ENCODE peak calls at places on chromosomes 3 and 15, in six cellular contexts. J is fibroblast of pulmonary artery; G is CD4-positive, alpha-beta T cell; P is cardiac muscle cell; R is ovary; Y is OCI-LY7. Z is an unnamed sample.

GRCh38 chr3:48593337-48593736 is 1.8 kb downstream of the COL7A1 start:
- DNase-seq in G (no peak), R (no peak), Y (no peak), P (no peak), J (no peak), Z (no peak)

GRCh38 chr3:126126292-126126691 is 42.4 kb upstream of the SLC41A3 start:
- DNase-seq in G (no peak), Y (no peak), J (no peak), R (no peak), P (no peak), Z (peak)

GRCh38 chr3:176814252-176814651 is 383.0 kb downstream of the TBL1XR1 start:
- DNase-seq in Y (peak), P (peak), G (no peak), J (peak), R (peak), Z (no peak)

GRCh38 chr15:80201256-80202015 is 48.6 kb downstream of the FAH start:
- DNase-seq in R (no peak), G (no peak), P (no peak), J (no peak), Y (no peak), Z (no peak)

GRCh38 chr15:61528590-61528929 is 299.5 kb upstream of the RORA start:
- DNase-seq in G (no peak), Y (no peak), R (no peak), J (peak), P (no peak), Z (no peak)

GRCh38 chr15:94021621-94022320 is 209.6 kb upstream of the MCTP2 start:
- DNase-seq in R (no peak), Y (no peak), J (no peak), G (no peak), P (no peak), Z (no peak)

GRCh38 chr3:18747383-18747782 is 322.2 kb upstream of the SATB1 start:
- DNase-seq in Y (peak), R (no peak), G (no peak), J (no peak), P (no peak), Z (no peak)

GRCh38 chr15:48761393-48762158 is 49.3 kb downstream of the CEP152 start:
- DNase-seq in G (no peak), Y (no peak), P (no peak), J (no peak), R (no peak), Z (no peak)

GRCh38 chr15:92954578-92954977 is 54.5 kb downstream of the CHD2 start:
- DNase-seq in G (no peak), P (peak), J (no peak), R (no peak), Y (peak), Z (no peak)

GRCh38 chr3:94285874-94286273 is 223.0 kb downstream of the NSUN3 start:
- DNase-seq in J (peak), G (no peak), R (no peak), Y (no peak), P (no peak), Z (no peak)

GRCh38 chr3:9205345-9206143 is 43.9 kb downstream of the SRGAP3 start:
- DNase-seq in R (no peak), G (no peak), J (no peak), P (no peak), Y (no peak), Z (no peak)

GRCh38 chr3:73502609-73503560 is 121.9 kb downstream of the PDZRN3 start:
- DNase-seq in R (peak), Y (peak), G (peak), P (peak), J (peak), Z (no peak)

GRCh38 chr3:109643590-109643989 is 306.2 kb upstream of the DPPA4 start:
- DNase-seq in J (peak), P (no peak), G (no peak), Y (no peak), R (no peak), Z (no peak)

GRCh38 chr15:33586791-33587697 is 276.3 kb downstream of the RYR3 start:
- DNase-seq in J (no peak), G (no peak), R (no peak), Y (no peak), P (no peak), Z (no peak)

GRCh38 chr3:58270485-58270884 is 32.9 kb downstream of the ABHD6 start:
- DNase-seq in Y (no peak), J (no peak), P (no peak), G (no peak), R (no peak), Z (no peak)

GRCh38 chr3:11553436-11554235 is 90.1 kb downstream of the VGLL4 start:
- DNase-seq in G (no peak), P (no peak), Y (no peak), R (peak), J (peak), Z (no peak)

GRCh38 chr3:67016522-67017080 is 18.5 kb downstream of the KBTBD8 start:
- DNase-seq in Y (peak), P (no peak), G (no peak), J (no peak), R (no peak), Z (no peak)

GRCh38 chr3:52521488-52521824 is 12.2 kb downstream of the NT5DC2 start:
- DNase-seq in P (no peak), J (no peak), Y (no peak), R (no peak), G (no peak), Z (no peak)

GRCh38 chr3:73719877-73720276 is 95.1 kb upstream of the PDZRN3 start:
- DNase-seq in G (no peak), P (no peak), R (peak), Y (no peak), J (peak), Z (peak)

GRCh38 chr3:71062920-71063767 is 520.4 kb downstream of the FOXP1 start:
- DNase-seq in G (no peak), J (peak), R (no peak), P (no peak), Y (no peak), Z (no peak)

GRCh38 chr3:134931045-134931775 is 136.2 kb downstream of the EPHB1 start:
- DNase-seq in Y (no peak), R (no peak), P (no peak), J (no peak), G (no peak), Z (no peak)

GRCh38 chr3:1616715-1617114 is 482.0 kb upstream of the CNTN4 start:
- DNase-seq in G (no peak), R (no peak), Y (no peak), P (peak), J (no peak), Z (no peak)

GRCh38 chr3:155394240-155394639 is 100.8 kb upstream of the STRIT1 start:
- DNase-seq in R (no peak), Y (no peak), G (no peak), J (no peak), P (no peak), Z (no peak)

GRCh38 chr3:187318819-187319616 is 27.5 kb upstream of the MASP1 start:
- DNase-seq in P (peak), Y (peak), R (peak), J (peak), G (peak), Z (peak)

GRCh38 chr3:156704370-156705036 is 30.1 kb downstream of the TIPARP start:
- DNase-seq in P (no peak), Y (no peak), G (no peak), J (no peak), R (no peak), Z (no peak)

GRCh38 chr15:78021761-78022160 is 55.8 kb downstream of the TBC1D2B start:
- DNase-seq in G (no peak), R (no peak), J (no peak), Y (no peak), P (no peak), Z (no peak)

GRCh38 chr15:78020007-78020406 is 57.5 kb downstream of the TBC1D2B start:
- DNase-seq in Y (no peak), R (no peak), J (no peak), G (no peak), P (no peak), Z (no peak)

GRCh38 chr15:78024141-78024567 is 53.4 kb downstream of the TBC1D2B start:
- DNase-seq in R (peak), Y (no peak), J (peak), G (no peak), P (no peak), Z (no peak)

GRCh38 chr15:78023081-78023665 is 54.3 kb downstream of the TBC1D2B start:
- DNase-seq in R (no peak), J (no peak), P (no peak), G (no peak), Y (no peak), Z (no peak)

GRCh38 chr15:78024883-78025282 is 52.6 kb downstream of the TBC1D2B start:
- DNase-seq in P (no peak), G (no peak), R (no peak), J (no peak), Y (no peak), Z (no peak)
- TF ChIP-seq CTCF in P (no peak), G (no peak), R (no peak), J (no peak), Y (no peak), Z (no peak)

GRCh38 chr3:122660575-122660974 is 20.1 kb upstream of the PARP14 start:
- DNase-seq in G (no peak), Y (peak), J (no peak), P (no peak), R (no peak), Z (no peak)
- TF ChIP-seq CTCF in G (no peak), Y (peak), J (no peak), P (no peak), R (no peak), Z (no peak)

DNA sequence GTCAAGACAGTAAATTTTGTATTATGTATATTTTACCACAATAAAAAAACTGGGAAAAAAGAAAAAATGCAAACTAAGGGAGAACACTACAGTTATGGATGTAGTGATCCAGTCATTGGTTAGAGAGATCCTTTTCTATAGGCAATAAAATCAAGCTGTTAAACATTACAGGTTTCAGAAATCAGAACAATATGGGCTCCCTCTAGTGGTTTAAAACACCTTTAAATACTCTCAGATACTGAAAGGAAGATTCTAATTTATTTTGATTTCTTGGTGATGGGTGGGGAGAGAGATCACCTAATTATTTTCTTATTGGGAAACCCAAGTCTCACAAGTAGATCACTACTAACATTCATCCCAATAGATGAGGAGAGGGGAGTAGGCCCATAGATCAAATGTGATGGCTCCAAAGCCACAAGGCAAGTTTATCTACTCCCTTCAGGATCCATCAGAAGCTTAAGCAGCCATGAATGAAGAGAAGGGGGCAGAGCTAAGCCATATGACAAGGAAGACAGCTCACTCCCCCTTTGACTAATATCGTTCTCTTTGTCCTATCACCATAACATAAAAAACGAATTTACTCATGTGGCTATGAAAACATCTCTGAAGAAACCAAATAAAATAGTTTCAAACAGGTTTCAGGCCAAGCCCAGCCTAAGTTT is 118.6 kb downstream of the ANO10 start:
- DNase-seq in G (no peak), P (peak), Y (peak), R (no peak), J (peak), Z (no peak)
- TF ChIP-seq CTCF in G (peak), P (peak), Y (peak), R (no peak), J (peak), Z (no peak)

DNA sequence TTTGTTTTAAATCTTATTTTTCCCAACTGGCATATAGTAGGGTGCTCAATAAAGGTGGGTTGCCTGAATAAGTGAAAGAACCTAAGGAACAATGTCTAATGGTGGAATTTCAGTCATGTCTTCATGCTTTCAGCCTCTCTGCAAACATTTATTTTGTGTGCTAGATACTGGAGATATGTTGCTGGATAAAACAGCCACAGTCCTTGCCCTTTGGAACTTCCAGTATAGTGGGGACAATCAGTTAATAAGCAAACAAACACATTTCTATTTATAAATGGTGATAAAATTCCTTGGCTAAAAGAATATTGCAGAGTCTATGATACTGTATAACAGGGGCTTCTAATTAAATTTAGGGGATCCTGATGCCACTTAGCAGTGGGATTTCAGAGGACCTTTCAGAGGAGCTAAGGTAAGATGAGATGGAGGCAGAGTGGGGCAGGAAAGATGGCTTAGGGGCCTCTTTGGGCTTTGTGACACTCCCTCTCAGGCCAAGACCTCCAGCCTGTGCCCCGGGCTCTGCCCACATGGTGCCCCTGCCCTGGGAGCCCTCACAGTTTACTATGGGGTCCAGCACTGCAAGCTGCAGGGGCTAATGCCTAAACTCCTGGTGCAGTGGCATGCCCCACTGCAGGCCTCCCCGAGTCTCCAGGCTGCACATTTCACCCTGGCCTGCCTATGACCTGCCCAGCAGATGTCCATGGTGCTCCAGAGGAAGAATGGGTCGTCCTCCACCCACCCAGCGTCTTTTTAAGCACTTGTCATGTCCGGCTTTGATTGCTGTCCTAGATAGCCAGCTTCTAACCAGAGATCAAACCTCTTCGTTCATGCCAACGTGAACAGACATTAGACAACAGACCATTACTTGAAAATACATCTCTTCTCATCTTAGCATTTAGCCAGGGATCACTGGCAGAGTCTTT is 61.6 kb upstream of the PRR23C start:
- DNase-seq in R (peak), J (no peak), Y (no peak), G (no peak), P (no peak), Z (no peak)
- TF ChIP-seq CTCF in R (no peak), J (no peak), Y (no peak), G (no peak), P (no peak), Z (no peak)

GRCh38 chr15:65213241-65213640 is 2.0 kb upstream of the CILP start:
- DNase-seq in G (no peak), Y (no peak), R (no peak), J (no peak), P (no peak), Z (no peak)

GRCh38 chr15:65211157-65211982 is at the start of gene CILP:
- DNase-seq in P (peak), G (no peak), Y (no peak), R (peak), J (peak), Z (no peak)

GRCh38 chr15:65209701-65210643 is 1.3 kb downstream of the CILP start:
- DNase-seq in G (no peak), J (no peak), P (no peak), R (no peak), Y (no peak), Z (no peak)

GRCh38 chr15:65214010-65214409 is 2.7 kb upstream of the CILP start:
- DNase-seq in Y (no peak), G (no peak), P (no peak), J (no peak), R (no peak), Z (no peak)

GRCh38 chr15:65212097-65212496 is 824 bp upstream of the CILP start:
- DNase-seq in R (no peak), J (no peak), Y (peak), G (no peak), P (peak), Z (no peak)
- TF ChIP-seq CTCF in R (no peak), J (peak), Y (peak), G (peak), P (peak), Z (no peak)

GRCh38 chr15:64090527-64090926 is 3.1 kb downstream of the CIAO2A start:
- DNase-seq in J (no peak), G (no peak), R (no peak), P (no peak), Y (peak), Z (no peak)

GRCh38 chr15:64092075-64092820 is 1.4 kb downstream of the CIAO2A start:
- DNase-seq in G (no peak), R (no peak), Y (peak), P (no peak), J (no peak), Z (no peak)

GRCh38 chr15:64095431-64095794 is 369 bp upstream of the SNX1 start:
- DNase-seq in G (no peak), Y (no peak), P (no peak), R (no peak), J (no peak), Z (no peak)

GRCh38 chr15:64093627-64094417 is at the start of gene CIAO2A:
- DNase-seq in P (peak), G (peak), Y (peak), J (peak), R (peak), Z (peak)

GRCh38 chr15:64092864-64093626 is 593 bp downstream of the CIAO2A start:
- DNase-seq in R (no peak), G (no peak), P (peak), Y (peak), J (peak), Z (no peak)
- TF ChIP-seq CTCF in R (no peak), G (no peak), P (no peak), Y (peak), J (peak), Z (no peak)